ENCODE peak calls at places on chromosome X, in nine cellular contexts. One of them, this sample, is unnamed.

GRCh38 chrX:11600578-11600977 is 65.1 kb downstream of the ARHGAP6 start:
- DNase-seq in body of pancreas: no peak
- DNase-seq in SW 1271: no peak
- DNase-seq in astrocyte of the spinal cord: no peak
- DNase-seq in cardiac fibroblast: no peak
- DNase-seq in activated T-cell treated with anti-CD3 and anti-CD28 coated beads, Interleukin-2, amount 50 U/mL, for 72 hours: no peak
- DNase-seq in NCI-H1092 treated with DMSO at 0.1 percent for 48 hours: no peak
- DNase-seq in stimulated activated naive B cell treated with anti-CD40 and anti-IgM and Interleukin-4, amounts not matched to agents 10 μg/mL and 1 μg/mL and 100 μg/mL, for 72 hours: no peak
- DNase-seq in HTR-8/SVneo: no peak
- DNase-seq in this sample: no peak

GRCh38 chrX:85569096-85569495 is 189.6 kb upstream of the POF1B start:
- DNase-seq in body of pancreas: no peak
- DNase-seq in astrocyte of the spinal cord: no peak
- DNase-seq in stimulated activated naive B cell treated with anti-CD40 and anti-IgM and Interleukin-4, amounts not matched to agents 10 μg/mL and 1 μg/mL and 100 μg/mL, for 72 hours: no peak
- DNase-seq in NCI-H1092 treated with DMSO at 0.1 percent for 48 hours: peak
- DNase-seq in HTR-8/SVneo: no peak
- DNase-seq in SW 1271: no peak
- DNase-seq in cardiac fibroblast: no peak
- DNase-seq in activated T-cell treated with anti-CD3 and anti-CD28 coated beads, Interleukin-2, amount 50 U/mL, for 72 hours: no peak
- DNase-seq in this sample: no peak

GRCh38 chrX:34288782-34289181 is 156.7 kb upstream of the FAM47A start:
- DNase-seq in NCI-H1092 treated with DMSO at 0.1 percent for 48 hours: no peak
- DNase-seq in activated T-cell treated with anti-CD3 and anti-CD28 coated beads, Interleukin-2, amount 50 U/mL, for 72 hours: no peak
- DNase-seq in astrocyte of the spinal cord: peak
- DNase-seq in cardiac fibroblast: peak
- DNase-seq in body of pancreas: no peak
- DNase-seq in SW 1271: no peak
- DNase-seq in stimulated activated naive B cell treated with anti-CD40 and anti-IgM and Interleukin-4, amounts not matched to agents 10 μg/mL and 1 μg/mL and 100 μg/mL, for 72 hours: no peak
- DNase-seq in HTR-8/SVneo: no peak
- DNase-seq in this sample: peak

GRCh38 chrX:130770615-130771014 is 132.4 kb downstream of the ENOX2 start:
- DNase-seq in HTR-8/SVneo: peak
- DNase-seq in NCI-H1092 treated with DMSO at 0.1 percent for 48 hours: no peak
- DNase-seq in stimulated activated naive B cell treated with anti-CD40 and anti-IgM and Interleukin-4, amounts not matched to agents 10 μg/mL and 1 μg/mL and 100 μg/mL, for 72 hours: no peak
- DNase-seq in astrocyte of the spinal cord: peak
- DNase-seq in activated T-cell treated with anti-CD3 and anti-CD28 coated beads, Interleukin-2, amount 50 U/mL, for 72 hours: no peak
- DNase-seq in cardiac fibroblast: peak
- DNase-seq in SW 1271: peak
- DNase-seq in body of pancreas: no peak
- DNase-seq in this sample: peak

GRCh38 chrX:116499780-116500179 is 37.0 kb upstream of the CT83 start:
- DNase-seq in NCI-H1092 treated with DMSO at 0.1 percent for 48 hours: no peak
- DNase-seq in SW 1271: no peak
- DNase-seq in astrocyte of the spinal cord: no peak
- DNase-seq in activated T-cell treated with anti-CD3 and anti-CD28 coated beads, Interleukin-2, amount 50 U/mL, for 72 hours: no peak
- DNase-seq in HTR-8/SVneo: no peak
- DNase-seq in body of pancreas: no peak
- DNase-seq in stimulated activated naive B cell treated with anti-CD40 and anti-IgM and Interleukin-4, amounts not matched to agents 10 μg/mL and 1 μg/mL and 100 μg/mL, for 72 hours: no peak
- DNase-seq in cardiac fibroblast: peak
- DNase-seq in this sample: no peak

GRCh38 chrX:45781901-45782553 is 581.4 kb upstream of the DIPK2B start:
- DNase-seq in body of pancreas: no peak
- DNase-seq in NCI-H1092 treated with DMSO at 0.1 percent for 48 hours: no peak
- DNase-seq in stimulated activated naive B cell treated with anti-CD40 and anti-IgM and Interleukin-4, amounts not matched to agents 10 μg/mL and 1 μg/mL and 100 μg/mL, for 72 hours: no peak
- DNase-seq in cardiac fibroblast: peak
- DNase-seq in HTR-8/SVneo: no peak
- DNase-seq in SW 1271: no peak
- DNase-seq in astrocyte of the spinal cord: peak
- DNase-seq in activated T-cell treated with anti-CD3 and anti-CD28 coated beads, Interleukin-2, amount 50 U/mL, for 72 hours: no peak
- DNase-seq in this sample: peak

GRCh38 chrX:79081895-79082512 is 62.5 kb upstream of the GPR174 start:
- DNase-seq in SW 1271: peak
- DNase-seq in HTR-8/SVneo: peak
- DNase-seq in astrocyte of the spinal cord: peak
- DNase-seq in activated T-cell treated with anti-CD3 and anti-CD28 coated beads, Interleukin-2, amount 50 U/mL, for 72 hours: no peak
- DNase-seq in cardiac fibroblast: peak
- DNase-seq in body of pancreas: peak
- DNase-seq in NCI-H1092 treated with DMSO at 0.1 percent for 48 hours: peak
- DNase-seq in stimulated activated naive B cell treated with anti-CD40 and anti-IgM and Interleukin-4, amounts not matched to agents 10 μg/mL and 1 μg/mL and 100 μg/mL, for 72 hours: peak
- DNase-seq in this sample: peak

GRCh38 chrX:73525928-73526690 is 36.9 kb upstream of the CHIC1 start:
- DNase-seq in astrocyte of the spinal cord: no peak
- DNase-seq in SW 1271: no peak
- DNase-seq in NCI-H1092 treated with DMSO at 0.1 percent for 48 hours: no peak
- DNase-seq in body of pancreas: no peak
- DNase-seq in stimulated activated naive B cell treated with anti-CD40 and anti-IgM and Interleukin-4, amounts not matched to agents 10 μg/mL and 1 μg/mL and 100 μg/mL, for 72 hours: no peak
- DNase-seq in activated T-cell treated with anti-CD3 and anti-CD28 coated beads, Interleukin-2, amount 50 U/mL, for 72 hours: no peak
- DNase-seq in HTR-8/SVneo: no peak
- DNase-seq in cardiac fibroblast: no peak
- DNase-seq in this sample: no peak

GRCh38 chrX:125977851-125978250 is 188.2 kb downstream of the DCAF12L2 start:
- DNase-seq in body of pancreas: no peak
- DNase-seq in stimulated activated naive B cell treated with anti-CD40 and anti-IgM and Interleukin-4, amounts not matched to agents 10 μg/mL and 1 μg/mL and 100 μg/mL, for 72 hours: no peak
- DNase-seq in NCI-H1092 treated with DMSO at 0.1 percent for 48 hours: no peak
- DNase-seq in SW 1271: no peak
- DNase-seq in astrocyte of the spinal cord: no peak
- DNase-seq in HTR-8/SVneo: no peak
- DNase-seq in activated T-cell treated with anti-CD3 and anti-CD28 coated beads, Interleukin-2, amount 50 U/mL, for 72 hours: no peak
- DNase-seq in cardiac fibroblast: no peak
- DNase-seq in this sample: no peak

GRCh38 chrX:138067415-138067814 is 501.5 kb downstream of the ZIC3 start:
- DNase-seq in cardiac fibroblast: no peak
- DNase-seq in HTR-8/SVneo: no peak
- DNase-seq in body of pancreas: no peak
- DNase-seq in astrocyte of the spinal cord: no peak
- DNase-seq in SW 1271: no peak
- DNase-seq in stimulated activated naive B cell treated with anti-CD40 and anti-IgM and Interleukin-4, amounts not matched to agents 10 μg/mL and 1 μg/mL and 100 μg/mL, for 72 hours: no peak
- DNase-seq in activated T-cell treated with anti-CD3 and anti-CD28 coated beads, Interleukin-2, amount 50 U/mL, for 72 hours: no peak
- DNase-seq in NCI-H1092 treated with DMSO at 0.1 percent for 48 hours: no peak
- DNase-seq in this sample: no peak

GRCh38 chrX:119272882-119273806 is 37.1 kb downstream of the PGRMC1 start:
- DNase-seq in SW 1271: no peak
- DNase-seq in body of pancreas: peak
- DNase-seq in stimulated activated naive B cell treated with anti-CD40 and anti-IgM and Interleukin-4, amounts not matched to agents 10 μg/mL and 1 μg/mL and 100 μg/mL, for 72 hours: peak
- DNase-seq in NCI-H1092 treated with DMSO at 0.1 percent for 48 hours: no peak
- DNase-seq in cardiac fibroblast: peak
- DNase-seq in astrocyte of the spinal cord: peak
- DNase-seq in HTR-8/SVneo: no peak
- DNase-seq in activated T-cell treated with anti-CD3 and anti-CD28 coated beads, Interleukin-2, amount 50 U/mL, for 72 hours: peak
- DNase-seq in this sample: peak

GRCh38 chrX:150692837-150693781 is at the start of gene MTMR1:
- DNase-seq in cardiac fibroblast: no peak
- DNase-seq in body of pancreas: peak
- DNase-seq in NCI-H1092 treated with DMSO at 0.1 percent for 48 hours: peak
- DNase-seq in HTR-8/SVneo: no peak
- DNase-seq in SW 1271: peak
- DNase-seq in stimulated activated naive B cell treated with anti-CD40 and anti-IgM and Interleukin-4, amounts not matched to agents 10 μg/mL and 1 μg/mL and 100 μg/mL, for 72 hours: peak
- DNase-seq in astrocyte of the spinal cord: no peak
- DNase-seq in activated T-cell treated with anti-CD3 and anti-CD28 coated beads, Interleukin-2, amount 50 U/mL, for 72 hours: peak
- DNase-seq in this sample: peak

GRCh38 chrX:9873952-9874351 is 87.7 kb downstream of the SHROOM2 start:
- DNase-seq in NCI-H1092 treated with DMSO at 0.1 percent for 48 hours: peak
- DNase-seq in activated T-cell treated with anti-CD3 and anti-CD28 coated beads, Interleukin-2, amount 50 U/mL, for 72 hours: peak
- DNase-seq in astrocyte of the spinal cord: peak
- DNase-seq in HTR-8/SVneo: peak
- DNase-seq in body of pancreas: peak
- DNase-seq in stimulated activated naive B cell treated with anti-CD40 and anti-IgM and Interleukin-4, amounts not matched to agents 10 μg/mL and 1 μg/mL and 100 μg/mL, for 72 hours: peak
- DNase-seq in cardiac fibroblast: peak
- DNase-seq in SW 1271: peak
- DNase-seq in this sample: peak

GRCh38 chrX:81316163-81316562 is 114.3 kb downstream of the SH3BGRL start:
- DNase-seq in body of pancreas: no peak
- DNase-seq in astrocyte of the spinal cord: peak
- DNase-seq in activated T-cell treated with anti-CD3 and anti-CD28 coated beads, Interleukin-2, amount 50 U/mL, for 72 hours: no peak
- DNase-seq in stimulated activated naive B cell treated with anti-CD40 and anti-IgM and Interleukin-4, amounts not matched to agents 10 μg/mL and 1 μg/mL and 100 μg/mL, for 72 hours: no peak
- DNase-seq in HTR-8/SVneo: no peak
- DNase-seq in cardiac fibroblast: peak
- DNase-seq in SW 1271: no peak
- DNase-seq in NCI-H1092 treated with DMSO at 0.1 percent for 48 hours: no peak
- DNase-seq in this sample: no peak

GRCh38 chrX:27808226-27808625 is 436 bp downstream of the MAGEB10 start:
- DNase-seq in SW 1271: no peak
- DNase-seq in astrocyte of the spinal cord: no peak
- DNase-seq in cardiac fibroblast: no peak
- DNase-seq in HTR-8/SVneo: no peak
- DNase-seq in NCI-H1092 treated with DMSO at 0.1 percent for 48 hours: no peak
- DNase-seq in body of pancreas: no peak
- DNase-seq in stimulated activated naive B cell treated with anti-CD40 and anti-IgM and Interleukin-4, amounts not matched to agents 10 μg/mL and 1 μg/mL and 100 μg/mL, for 72 hours: no peak
- DNase-seq in activated T-cell treated with anti-CD3 and anti-CD28 coated beads, Interleukin-2, amount 50 U/mL, for 72 hours: no peak
- DNase-seq in this sample: no peak

GRCh38 chrX:109624641-109625311 is at the start of gene KCNE5:
- DNase-seq in SW 1271: no peak
- DNase-seq in activated T-cell treated with anti-CD3 and anti-CD28 coated beads, Interleukin-2, amount 50 U/mL, for 72 hours: no peak
- DNase-seq in stimulated activated naive B cell treated with anti-CD40 and anti-IgM and Interleukin-4, amounts not matched to agents 10 μg/mL and 1 μg/mL and 100 μg/mL, for 72 hours: no peak
- DNase-seq in NCI-H1092 treated with DMSO at 0.1 percent for 48 hours: no peak
- DNase-seq in HTR-8/SVneo: no peak
- DNase-seq in body of pancreas: peak
- DNase-seq in astrocyte of the spinal cord: no peak
- DNase-seq in cardiac fibroblast: no peak
- DNase-seq in this sample: no peak

GRCh38 chrX:5681159-5681558 is 547.5 kb downstream of the NLGN4X start:
- DNase-seq in activated T-cell treated with anti-CD3 and anti-CD28 coated beads, Interleukin-2, amount 50 U/mL, for 72 hours: no peak
- DNase-seq in NCI-H1092 treated with DMSO at 0.1 percent for 48 hours: peak
- DNase-seq in cardiac fibroblast: no peak
- DNase-seq in body of pancreas: no peak
- DNase-seq in astrocyte of the spinal cord: peak
- DNase-seq in stimulated activated naive B cell treated with anti-CD40 and anti-IgM and Interleukin-4, amounts not matched to agents 10 μg/mL and 1 μg/mL and 100 μg/mL, for 72 hours: no peak
- DNase-seq in SW 1271: no peak
- DNase-seq in HTR-8/SVneo: no peak
- DNase-seq in this sample: no peak

GRCh38 chrX:47170861-47171692 is 22.6 kb upstream of the UBA1 start:
- DNase-seq in HTR-8/SVneo: no peak
- DNase-seq in body of pancreas: no peak
- DNase-seq in activated T-cell treated with anti-CD3 and anti-CD28 coated beads, Interleukin-2, amount 50 U/mL, for 72 hours: no peak
- DNase-seq in SW 1271: no peak
- DNase-seq in astrocyte of the spinal cord: no peak
- DNase-seq in cardiac fibroblast: no peak
- DNase-seq in stimulated activated naive B cell treated with anti-CD40 and anti-IgM and Interleukin-4, amounts not matched to agents 10 μg/mL and 1 μg/mL and 100 μg/mL, for 72 hours: no peak
- DNase-seq in NCI-H1092 treated with DMSO at 0.1 percent for 48 hours: no peak
- DNase-seq in this sample: no peak

GRCh38 chrX:136200466-136200865 is 50.7 kb downstream of the MAP7D3 start:
- DNase-seq in cardiac fibroblast: peak
- DNase-seq in HTR-8/SVneo: no peak
- DNase-seq in SW 1271: peak
- DNase-seq in stimulated activated naive B cell treated with anti-CD40 and anti-IgM and Interleukin-4, amounts not matched to agents 10 μg/mL and 1 μg/mL and 100 μg/mL, for 72 hours: no peak
- DNase-seq in body of pancreas: no peak
- DNase-seq in activated T-cell treated with anti-CD3 and anti-CD28 coated beads, Interleukin-2, amount 50 U/mL, for 72 hours: no peak
- DNase-seq in NCI-H1092 treated with DMSO at 0.1 percent for 48 hours: no peak
- DNase-seq in astrocyte of the spinal cord: peak
- DNase-seq in this sample: peak

GRCh38 chrX:69600182-69600581 is 15.7 kb upstream of the EDA start:
- DNase-seq in NCI-H1092 treated with DMSO at 0.1 percent for 48 hours: no peak
- DNase-seq in HTR-8/SVneo: no peak
- DNase-seq in activated T-cell treated with anti-CD3 and anti-CD28 coated beads, Interleukin-2, amount 50 U/mL, for 72 hours: no peak
- DNase-seq in cardiac fibroblast: no peak
- DNase-seq in astrocyte of the spinal cord: no peak
- DNase-seq in body of pancreas: no peak
- DNase-seq in stimulated activated naive B cell treated with anti-CD40 and anti-IgM and Interleukin-4, amounts not matched to agents 10 μg/mL and 1 μg/mL and 100 μg/mL, for 72 hours: no peak
- DNase-seq in SW 1271: no peak
- DNase-seq in this sample: no peak

GRCh38 chrX:72216973-72217372 is 21.9 kb downstream of the ERCC6L start:
- DNase-seq in SW 1271: no peak
- DNase-seq in HTR-8/SVneo: no peak
- DNase-seq in NCI-H1092 treated with DMSO at 0.1 percent for 48 hours: no peak
- DNase-seq in cardiac fibroblast: no peak
- DNase-seq in astrocyte of the spinal cord: no peak
- DNase-seq in activated T-cell treated with anti-CD3 and anti-CD28 coated beads, Interleukin-2, amount 50 U/mL, for 72 hours: no peak
- DNase-seq in stimulated activated naive B cell treated with anti-CD40 and anti-IgM and Interleukin-4, amounts not matched to agents 10 μg/mL and 1 μg/mL and 100 μg/mL, for 72 hours: no peak
- DNase-seq in body of pancreas: no peak
- DNase-seq in this sample: no peak

GRCh38 chrX:68930576-68931317 is 101.9 kb downstream of the EFNB1 start:
- DNase-seq in body of pancreas: no peak
- DNase-seq in HTR-8/SVneo: no peak
- DNase-seq in cardiac fibroblast: no peak
- DNase-seq in astrocyte of the spinal cord: peak
- DNase-seq in stimulated activated naive B cell treated with anti-CD40 and anti-IgM and Interleukin-4, amounts not matched to agents 10 μg/mL and 1 μg/mL and 100 μg/mL, for 72 hours: no peak
- DNase-seq in NCI-H1092 treated with DMSO at 0.1 percent for 48 hours: no peak
- DNase-seq in SW 1271: no peak
- DNase-seq in activated T-cell treated with anti-CD3 and anti-CD28 coated beads, Interleukin-2, amount 50 U/mL, for 72 hours: no peak
- DNase-seq in this sample: no peak

GRCh38 chrX:30181353-30181752 is 34.0 kb upstream of the MAGEB2 start:
- DNase-seq in body of pancreas: no peak
- DNase-seq in SW 1271: no peak
- DNase-seq in astrocyte of the spinal cord: no peak
- DNase-seq in stimulated activated naive B cell treated with anti-CD40 and anti-IgM and Interleukin-4, amounts not matched to agents 10 μg/mL and 1 μg/mL and 100 μg/mL, for 72 hours: no peak
- DNase-seq in NCI-H1092 treated with DMSO at 0.1 percent for 48 hours: no peak
- DNase-seq in HTR-8/SVneo: no peak
- DNase-seq in activated T-cell treated with anti-CD3 and anti-CD28 coated beads, Interleukin-2, amount 50 U/mL, for 72 hours: no peak
- DNase-seq in cardiac fibroblast: no peak
- DNase-seq in this sample: no peak

GRCh38 chrX:155864655-155865054 is 16.5 kb upstream of the VAMP7 start:
- DNase-seq in astrocyte of the spinal cord: no peak
- DNase-seq in SW 1271: peak
- DNase-seq in body of pancreas: no peak
- DNase-seq in HTR-8/SVneo: peak
- DNase-seq in stimulated activated naive B cell treated with anti-CD40 and anti-IgM and Interleukin-4, amounts not matched to agents 10 μg/mL and 1 μg/mL and 100 μg/mL, for 72 hours: no peak
- DNase-seq in NCI-H1092 treated with DMSO at 0.1 percent for 48 hours: no peak
- DNase-seq in cardiac fibroblast: peak
- DNase-seq in activated T-cell treated with anti-CD3 and anti-CD28 coated beads, Interleukin-2, amount 50 U/mL, for 72 hours: no peak
- DNase-seq in this sample: no peak